ENCODE peak calls at places on chromosomes 4 and X, in five cellular contexts. H is mammary epithelial cell, K is hepatocyte, S is dermis blood vessel endothelial cell, Z is AG20443. V is an unnamed sample.

GRCh38 chrX:48958635-48959094 is 1.3 kb upstream of the OTUD5 start:
- DNase-seq in Z (peak; percentile 48), H (peak; percentile 46), S (peak; percentile 53), K (peak; percentile 65), V (peak; percentile 57)

GRCh38 chr4:8393593-8394038 is 46.9 kb downstream of the ACOX3 start:
- DNase-seq in H (peak; percentile 84), K (peak; percentile 50), S (peak; percentile 96), Z (peak; percentile 95), V (peak; percentile 98)

GRCh38 chr4:8847764-8848163 is 23.9 kb downstream of the HMX1 start:
- DNase-seq in S (no peak), H (no peak), Z (no peak), K (no peak), V (no peak)

GRCh38 chr4:24794916-24795665 is at the start of gene SOD3:
- DNase-seq in S (peak; percentile 10), H (no peak), K (peak; percentile 69), Z (peak; percentile 95), V (peak; percentile 9)

GRCh38 chr4:45795165-45795564 is 328.7 kb downstream of the GABRG1 start:
- DNase-seq in K (peak; percentile 19), S (no peak), H (no peak), Z (no peak), V (no peak)

GRCh38 chr4:168514249-168514852 is 17.5 kb downstream of the PALLD start:
- DNase-seq in Z (peak; percentile 27), S (peak; percentile 71), K (peak; percentile 67), H (peak; percentile 24), V (peak; percentile 65)

GRCh38 chrX:137563681-137564651 is 2.0 kb upstream of the ZIC3 start:
- DNase-seq in H (no peak), K (no peak), S (no peak), Z (no peak), V (no peak)

GRCh38 chr4:1384675-1385372 is 21.4 kb downstream of the NKX1-1 start:
- DNase-seq in S (no peak), K (no peak), Z (no peak), H (no peak), V (no peak)

GRCh38 chrX:136147320-136147901 is at the start of gene FHL1:
- DNase-seq in K (peak; percentile 40), Z (peak; percentile 76), H (no peak), S (peak; percentile 61), V (peak; percentile 32)

GRCh38 chrX:53073115-53073581 is 9.0 kb upstream of the TSPYL2 start:
- DNase-seq in K (no peak), H (no peak), Z (no peak), S (no peak), V (no peak)

GRCh38 chr4:1010522-1011021 is 854 bp upstream of the FGFRL1 start:
- DNase-seq in Z (peak; percentile 87), H (peak; percentile 93), S (peak; percentile 43), K (peak; percentile 85), V (peak; percentile 42)

GRCh38 chrX:120453985-120454384 is 15.1 kb downstream of the LAMP2 start:
- DNase-seq in Z (no peak), H (peak; percentile 67), S (peak; percentile 55), K (no peak), V (peak; percentile 52)

GRCh38 chr4:1497189-1497801 is 91.1 kb upstream of the NKX1-1 start:
- DNase-seq in K (no peak), Z (no peak), S (no peak), H (no peak), V (no peak)

V was measured in endothelial cell of umbilical vein.